ENCODE peak calls at places on chromosomes 6 and 20, in eight cellular contexts. T, G, H, I, J, V, X and F are unnamed samples.
A peak's percentile ranks its signal among the peaks of the same experiment; 100 is the strongest.

GRCh38 chr6:3835055-3835731 is 14.0 kb upstream of the FAM50B start:
- DNase-seq in T (no peak), G (no peak), H (no peak), I (peak; percentile 34), J (no peak), V (no peak), X (no peak), F (no peak)

GRCh38 chr6:36362551-36363389 is 24.7 kb downstream of the ETV7 start:
- DNase-seq in T (no peak), G (no peak), H (no peak), I (peak; percentile 23), J (no peak), V (no peak), X (no peak), F (no peak)

GRCh38 chr20:1324598-1325172 is 4.3 kb downstream of the SDCBP2 start:
- DNase-seq in T (no peak), G (peak; percentile 91), H (no peak), I (peak; percentile 88), J (no peak), V (peak; percentile 35), X (peak; percentile 67), F (peak; percentile 65)

GRCh38 chr20:33697129-33697528 is 10.9 kb upstream of the E2F1 start:
- DNase-seq in T (no peak), G (peak; percentile 44), H (peak; percentile 43), I (peak; percentile 48), J (no peak), V (no peak), X (no peak), F (no peak)

GRCh38 chr6:155738602-155739001 is 283.0 kb upstream of the NOX3 start:
- DNase-seq in T (no peak), G (no peak), H (no peak), I (no peak), J (no peak), V (no peak), X (no peak), F (no peak)

GRCh38 chr6:119161450-119161849 is 83.0 kb upstream of the FAM184A start:
- DNase-seq in T (no peak), G (no peak), H (no peak), I (no peak), J (no peak), V (no peak), X (no peak), F (no peak)

GRCh38 chr6:7137335-7138106 is 29.8 kb downstream of the RREB1 start:
- DNase-seq in T (no peak), G (peak; percentile 77), H (peak; percentile 53), I (peak; percentile 69), J (peak; percentile 46), V (peak; percentile 52), X (peak; percentile 68), F (peak; percentile 86)

GRCh38 chr20:46279104-46279503 is 29.2 kb downstream of the CDH22 start:
- DNase-seq in T (no peak), G (no peak), H (no peak), I (no peak), J (no peak), V (no peak), X (no peak), F (no peak)

GRCh38 chr6:113860165-113860955 is 3.2 kb downstream of the MARCKS start:
- DNase-seq in T (peak; percentile 16), G (peak; percentile 45), H (peak; percentile 42), I (peak; percentile 62), J (no peak), V (no peak), X (no peak), F (no peak)

GRCh38 chr6:165611294-165611693 is 51.7 kb downstream of the PDE10A start:
- DNase-seq in T (no peak), G (no peak), H (no peak), I (peak; percentile 18), J (no peak), V (no peak), X (no peak), F (no peak)

GRCh38 chr6:162249907-162250642 is 477.5 kb downstream of the PRKN start:
- DNase-seq in T (no peak), G (no peak), H (no peak), I (no peak), J (no peak), V (no peak), X (no peak), F (no peak)

GRCh38 chr6:162245831-162246230 is 481.7 kb downstream of the PRKN start:
- DNase-seq in T (no peak), G (no peak), H (no peak), I (no peak), J (no peak), V (no peak), X (no peak), F (no peak)

DNA sequence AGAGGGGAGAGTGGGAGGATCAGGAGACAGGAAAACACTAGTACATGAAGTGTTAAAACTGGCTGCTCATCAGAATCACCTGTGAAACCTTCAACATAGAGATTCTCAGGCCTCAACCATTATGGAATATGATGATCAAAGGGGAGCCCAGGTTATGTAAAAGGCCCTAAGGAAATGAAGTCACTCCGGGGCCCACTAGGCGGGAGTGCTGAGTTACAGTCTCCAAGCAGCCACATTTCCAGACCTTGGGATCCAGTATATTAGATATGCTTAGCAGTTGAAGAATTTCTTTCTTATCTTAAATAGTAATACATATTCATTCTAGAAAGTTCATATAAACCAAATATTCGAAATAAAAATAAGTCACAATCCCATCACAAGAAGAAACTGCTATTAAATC is 476.3 kb downstream of the PRKN start:
- DNase-seq in T (no peak), G (no peak), H (no peak), I (no peak), J (no peak), V (no peak), X (no peak), F (no peak)
- TF ChIP-seq CTCF in T (no peak), G (no peak), H (no peak), I (no peak), J (no peak), V (no peak), X (peak; percentile 26), F (no peak)

GRCh38 chr6:52361945-52362442 is at the start of gene PAQR8:
- DNase-seq in T (peak; percentile 38), G (peak; percentile 51), H (peak; percentile 87), I (peak; percentile 44), J (peak; percentile 95), V (peak; percentile 77), X (peak; percentile 52), F (peak; percentile 78)

GRCh38 chr6:52360601-52361346 is 1.2 kb upstream of the PAQR8 start:
- DNase-seq in T (no peak), G (no peak), H (no peak), I (no peak), J (peak; percentile 33), V (no peak), X (no peak), F (no peak)

GRCh38 chr6:52363222-52363867 is 1.4 kb downstream of the PAQR8 start:
- DNase-seq in T (no peak), G (peak; percentile 5), H (no peak), I (no peak), J (no peak), V (no peak), X (no peak), F (no peak)

GRCh38 chr6:52361347-52361944 is 505 bp upstream of the PAQR8 start:
- DNase-seq in T (peak; percentile 16), G (peak; percentile 4), H (peak; percentile 22), I (peak; percentile 39), J (peak; percentile 46), V (no peak), X (peak; percentile 8), F (peak; percentile 40)

DNA sequence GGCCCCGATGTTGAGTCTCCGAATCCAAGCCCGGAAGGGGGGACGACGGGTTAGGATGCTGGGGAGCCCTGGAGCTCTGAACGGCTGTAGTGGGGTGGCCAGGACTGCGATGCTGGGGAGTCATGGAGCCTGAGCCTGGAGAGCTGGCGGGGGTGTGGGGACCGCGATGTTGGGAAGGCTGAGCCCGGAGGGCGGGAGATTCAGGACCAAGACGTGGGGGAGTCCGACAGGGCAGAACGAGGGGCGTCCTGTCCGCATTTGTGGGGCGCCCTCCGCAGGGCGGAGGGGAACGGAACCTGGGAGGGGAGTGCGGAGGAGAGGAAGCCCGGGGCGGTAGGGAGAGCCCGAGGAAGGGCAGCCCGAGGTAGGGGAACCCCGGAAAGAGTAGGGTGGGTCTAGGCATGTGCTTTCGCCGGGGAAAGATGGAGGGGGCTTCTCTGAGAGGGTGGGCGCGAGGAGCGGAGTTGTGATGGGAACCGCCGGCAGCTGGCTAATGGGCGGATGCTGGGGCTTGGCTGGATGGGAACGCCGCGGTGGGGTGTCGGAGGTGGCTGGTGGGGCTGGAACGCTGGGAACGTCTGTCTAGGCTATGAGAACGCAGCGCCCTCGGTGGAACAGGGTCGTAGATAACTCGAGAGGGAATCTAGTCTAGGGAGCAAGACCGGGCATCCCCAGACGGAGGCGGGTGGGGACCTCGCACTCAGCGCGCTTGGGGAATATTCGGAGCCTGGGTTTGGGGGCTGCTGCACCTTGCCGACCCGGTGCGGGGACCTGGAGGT is 681 bp downstream of the PAQR8 start:
- DNase-seq in T (peak; percentile 20), G (no peak), H (peak; percentile 28), I (peak; percentile 12), J (peak; percentile 80), V (peak; percentile 58), X (peak; percentile 15), F (peak; percentile 63)
- TF ChIP-seq CTCF in T (no peak), G (no peak), H (no peak), I (no peak), J (peak; percentile 53), V (peak; percentile 9), X (peak; percentile 12), F (no peak)

GRCh38 chr20:8152847-8153246 is 20.8 kb downstream of the PLCB1 start:
- DNase-seq in T (no peak), G (no peak), H (no peak), I (no peak), J (no peak), V (no peak), X (no peak), F (no peak)

GRCh38 chr20:8151371-8151770 is 19.3 kb downstream of the PLCB1 start:
- DNase-seq in T (no peak), G (no peak), H (no peak), I (peak; percentile 46), J (no peak), V (no peak), X (peak; percentile 37), F (no peak)

GRCh38 chr20:8152183-8152582 is 20.1 kb downstream of the PLCB1 start:
- DNase-seq in T (no peak), G (peak; percentile 65), H (no peak), I (peak; percentile 76), J (no peak), V (no peak), X (peak; percentile 64), F (no peak)

GRCh38 chr20:8148501-8148900 is 16.4 kb downstream of the PLCB1 start:
- DNase-seq in T (no peak), G (peak; percentile 41), H (no peak), I (peak; percentile 71), J (no peak), V (no peak), X (no peak), F (no peak)

GRCh38 chr20:8150591-8150990 is 18.5 kb downstream of the PLCB1 start:
- DNase-seq in T (no peak), G (no peak), H (no peak), I (no peak), J (no peak), V (no peak), X (no peak), F (no peak)
- TF ChIP-seq CTCF in T (no peak), G (no peak), H (no peak), I (no peak), J (no peak), V (no peak), X (no peak), F (no peak)

DNA sequence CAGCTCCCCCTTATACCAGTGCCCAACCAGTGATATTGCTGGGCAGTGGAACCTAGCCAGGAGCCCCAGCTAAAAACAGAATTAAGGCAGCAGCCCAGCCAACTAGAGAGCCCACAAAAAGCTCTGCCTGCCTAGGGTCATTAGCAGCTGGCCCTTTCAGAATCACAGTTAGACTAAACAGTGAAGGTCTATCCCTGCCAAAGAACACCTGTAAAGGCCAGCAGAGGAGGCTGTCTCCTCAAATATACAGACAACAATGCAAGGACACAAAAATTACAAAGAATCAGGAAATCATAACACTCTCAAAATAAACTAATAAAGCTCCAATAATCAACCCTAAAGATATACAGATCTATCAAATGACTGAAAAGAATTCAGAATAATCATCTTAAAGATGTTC is 77.8 kb upstream of the HTR1E start:
- DNase-seq in T (no peak), G (no peak), H (no peak), I (no peak), J (no peak), V (no peak), X (no peak), F (no peak)
- TF ChIP-seq CTCF in T (no peak), G (no peak), H (no peak), I (no peak), J (no peak), V (no peak), X (no peak), F (no peak)